ENCODE peak calls at places on chromosomes 6 and 20, in six cellular contexts. D, Y, H, T, K and X are unnamed samples.
A peak's percentile ranks its signal among the peaks of the same experiment; 100 is the strongest.

GRCh38 chr6:154509421-154510143 is 903 bp downstream of the CNKSR3 start:
- DNase-seq in D (no peak), Y (peak; percentile 82), H (no peak), T (peak; percentile 37), K (peak; percentile 39), X (peak; percentile 80)

GRCh38 chr20:51695574-51696303 is 72.5 kb downstream of the ATP9A start:
- DNase-seq in D (no peak), Y (no peak), H (peak; percentile 62), T (peak; percentile 66), K (peak; percentile 67), X (peak; percentile 24)

GRCh38 chr6:71473908-71474307 is 185.3 kb downstream of the OGFRL1 start:
- DNase-seq in D (no peak), Y (peak; percentile 79), H (peak; percentile 57), T (peak; percentile 90), K (peak; percentile 97), X (peak; percentile 92)

GRCh38 chr6:55668625-55669024 is 89.6 kb upstream of the HMGCLL1 start:
- DNase-seq in D (no peak), Y (no peak), H (no peak), T (peak; percentile 69), K (peak; percentile 14), X (no peak)

GRCh38 chr6:23633986-23634385 is 492.0 kb upstream of the NRSN1 start:
- DNase-seq in D (no peak), Y (no peak), H (no peak), T (no peak), K (no peak), X (no peak)

GRCh38 chr20:21003902-21004301 is 102.3 kb downstream of the LINC00237 start:
- DNase-seq in D (no peak), Y (no peak), H (no peak), T (no peak), K (no peak), X (no peak)

GRCh38 chr20:17510548-17510947 is 20.6 kb downstream of the BFSP1 start:
- DNase-seq in D (no peak), Y (no peak), H (no peak), T (no peak), K (no peak), X (no peak)

GRCh38 chr6:140538926-140539325 is 1164.5 kb upstream of the CITED2 start:
- DNase-seq in D (no peak), Y (no peak), H (no peak), T (peak; percentile 8), K (no peak), X (no peak)

GRCh38 chr20:62243906-62244515 is 5.7 kb downstream of the OSBPL2 start:
- DNase-seq in D (no peak), Y (no peak), H (no peak), T (no peak), K (no peak), X (no peak)

GRCh38 chr6:106339334-106340029 is 13.9 kb upstream of the ATG5 start:
- DNase-seq in D (peak; percentile 40), Y (no peak), H (peak; percentile 41), T (peak; percentile 76), K (peak; percentile 71), X (no peak)

GRCh38 chr20:13261460-13262301 is 40.6 kb downstream of the ISM1 start:
- DNase-seq in D (peak; percentile 54), Y (no peak), H (no peak), T (peak; percentile 58), K (peak; percentile 52), X (no peak)

GRCh38 chr6:69337301-69337700 is 459.5 kb downstream of the LMBRD1 start:
- DNase-seq in D (no peak), Y (no peak), H (no peak), T (no peak), K (no peak), X (no peak)

GRCh38 chr6:45900808-45901752 is 114.6 kb downstream of the CLIC5 start:
- DNase-seq in D (no peak), Y (no peak), H (peak; percentile 68), T (peak; percentile 50), K (no peak), X (no peak)

GRCh38 chr6:170269151-170269872 is 21.6 kb downstream of the DLL1 start:
- DNase-seq in D (no peak), Y (no peak), H (no peak), T (no peak), K (no peak), X (no peak)

GRCh38 chr20:14765370-14765701 is 427.9 kb upstream of the FLRT3 start:
- DNase-seq in D (no peak), Y (no peak), H (no peak), T (no peak), K (no peak), X (no peak)

GRCh38 chr20:17538517-17539170 is 7.5 kb upstream of the BFSP1 start:
- DNase-seq in D (no peak), Y (no peak), H (no peak), T (no peak), K (no peak), X (no peak)

GRCh38 chr6:79307321-79308036 is 73.0 kb upstream of the HMGN3 start:
- DNase-seq in D (no peak), Y (no peak), H (no peak), T (peak; percentile 1), K (peak; percentile 43), X (no peak)

GRCh38 chr6:150711584-150712501 is 112.2 kb downstream of the PLEKHG1 start:
- DNase-seq in D (no peak), Y (no peak), H (no peak), T (peak; percentile 81), K (peak; percentile 19), X (no peak)

GRCh38 chr6:13139119-13139518 is 189.2 kb downstream of the TBC1D7 start:
- DNase-seq in D (no peak), Y (no peak), H (no peak), T (no peak), K (no peak), X (no peak)

GRCh38 chr6:20839624-20840023 is 305.4 kb downstream of the CDKAL1 start:
- DNase-seq in D (no peak), Y (no peak), H (no peak), T (no peak), K (no peak), X (no peak)

GRCh38 chr6:51077967-51078518 is 259.4 kb downstream of the TFAP2B start:
- DNase-seq in D (no peak), Y (no peak), H (no peak), T (no peak), K (no peak), X (no peak)

GRCh38 chr6:112087916-112088315 is 525 bp downstream of the FAM229B start:
- DNase-seq in D (no peak), Y (no peak), H (no peak), T (no peak), K (no peak), X (no peak)

GRCh38 chr20:57663241-57663640 is 43.0 kb upstream of the ZBP1 start:
- DNase-seq in D (no peak), Y (peak; percentile 60), H (no peak), T (no peak), K (no peak), X (peak; percentile 48)

GRCh38 chr20:38109657-38110524 is 55.2 kb downstream of the TGM2 start:
- DNase-seq in D (no peak), Y (peak; percentile 85), H (peak; percentile 99), T (peak; percentile 100), K (peak; percentile 97), X (no peak)

GRCh38 chr6:80642452-80642851 is 536.0 kb downstream of the BCKDHB start:
- DNase-seq in D (no peak), Y (no peak), H (peak; percentile 39), T (peak; percentile 54), K (peak; percentile 9), X (no peak)

GRCh38 chr6:25431642-25432307 is 152.6 kb downstream of the CARMIL1 start:
- DNase-seq in D (no peak), Y (no peak), H (no peak), T (no peak), K (no peak), X (no peak)

GRCh38 chr20:48238326-48238725 is 453.0 kb upstream of the SULF2 start:
- DNase-seq in D (no peak), Y (peak; percentile 45), H (peak; percentile 62), T (peak; percentile 17), K (peak; percentile 11), X (no peak)

DNA sequence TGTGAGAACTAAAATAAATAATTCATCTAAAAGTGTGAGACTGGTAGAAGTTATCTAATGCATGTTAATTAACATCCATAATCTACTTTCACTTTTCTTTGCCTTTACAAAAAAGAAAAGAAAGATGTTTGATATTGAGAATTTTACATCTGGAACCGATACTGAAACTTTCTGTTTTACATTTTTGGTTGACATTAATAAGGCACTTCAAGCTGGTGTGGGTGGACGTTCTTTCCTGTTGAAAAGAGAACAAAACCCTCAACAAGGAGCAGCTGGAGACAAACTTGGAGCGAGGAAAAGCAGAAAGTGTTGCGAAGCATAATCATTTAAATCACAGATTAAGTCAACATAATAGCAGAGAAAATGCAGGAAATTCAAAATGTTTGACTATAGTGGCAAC is 575.2 kb upstream of the ADGRB3 start:
- DNase-seq in D (peak; percentile 15), Y (no peak), H (no peak), T (peak; percentile 35), K (peak; percentile 37), X (no peak)
- H3K4me3 ChIP-seq in D (no peak overlapping the region), Y (no peak overlapping the region), H (no peak overlapping the region), T (peak overlapping the region; percentile 40), K (peak overlapping the region; percentile 39), X (no peak overlapping the region)

GRCh38 chr6:2296781-2297180 is 51.4 kb upstream of the GMDS start:
- DNase-seq in D (no peak), Y (no peak), H (no peak), T (no peak), K (no peak), X (no peak)
- H3K4me3 ChIP-seq in D (no peak overlapping the region), Y (no peak overlapping the region), H (no peak overlapping the region), T (no peak overlapping the region), K (no peak overlapping the region), X (no peak overlapping the region)

GRCh38 chr6:128259735-128260685 is 260.4 kb downstream of the PTPRK start:
- DNase-seq in D (peak; percentile 36), Y (no peak), H (no peak), T (peak; percentile 12), K (no peak), X (no peak)
- H3K4me3 ChIP-seq in D (peak overlapping the region; percentile 50), Y (no peak overlapping the region), H (no peak overlapping the region), T (peak overlapping the region; percentile 11), K (no peak overlapping the region), X (no peak overlapping the region)

GRCh38 chr6:44628347-44628746 is 240.8 kb downstream of the CDC5L start:
- DNase-seq in D (no peak), Y (no peak), H (no peak), T (no peak), K (no peak), X (no peak)

GRCh38 chr6:44627091-44627878 is 239.8 kb downstream of the CDC5L start:
- DNase-seq in D (no peak), Y (no peak), H (no peak), T (no peak), K (no peak), X (no peak)

GRCh38 chr6:44626608-44627007 is 239.1 kb downstream of the CDC5L start:
- DNase-seq in D (no peak), Y (no peak), H (no peak), T (no peak), K (no peak), X (no peak)

GRCh38 chr6:44629636-44630035 is 242.1 kb downstream of the CDC5L start:
- DNase-seq in D (no peak), Y (no peak), H (no peak), T (no peak), K (no peak), X (no peak)

DNA sequence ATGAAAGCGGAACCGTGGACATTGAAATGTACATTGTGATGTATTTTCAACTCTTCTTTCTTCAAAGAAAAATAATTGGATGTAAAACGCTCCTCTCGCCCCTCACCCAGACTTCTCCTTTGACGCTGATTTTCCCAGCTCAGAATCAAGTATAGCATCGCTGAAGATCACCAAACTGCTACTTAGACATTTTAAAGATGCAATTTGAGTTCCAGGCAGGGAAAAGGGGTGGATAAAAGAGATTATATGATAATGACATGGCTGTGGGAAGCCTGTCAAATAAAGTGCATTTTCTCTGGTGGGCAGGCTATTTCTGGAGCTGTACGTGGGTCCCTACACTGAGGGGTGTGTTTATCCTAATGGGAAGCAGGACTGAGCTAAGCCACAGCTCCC is 240.4 kb downstream of the CDC5L start:
- DNase-seq in D (no peak), Y (no peak), H (no peak), T (no peak), K (no peak), X (no peak)
- H3K4me3 ChIP-seq in D (no peak overlapping the region), Y (no peak overlapping the region), H (no peak overlapping the region), T (no peak overlapping the region), K (no peak overlapping the region), X (no peak overlapping the region)